ENCODE peak calls at places on chromosomes 13 and 19, in four cellular contexts. D is amygdala, C is COR-L47, E is smooth muscle cell of the brain vasculature. Z is an unnamed sample.

GRCh38 chr19:42301646-42302204 is at the start of gene PRR19:
- DNase-seq in C (no peak), E (no peak), D (no peak), Z (no peak)

GRCh38 chr19:49019242-49019932 is 2.5 kb upstream of the LHB start:
- DNase-seq in C (no peak), D (no peak), E (no peak), Z (peak; percentile 51)

GRCh38 chr19:13150919-13151604 is 851 bp downstream of the IER2 start:
- DNase-seq in D (no peak), E (no peak), C (no peak), Z (no peak)

GRCh38 chr13:97875911-97876310 is 77.6 kb upstream of the IPO5 start:
- DNase-seq in E (no peak), D (no peak), C (no peak), Z (peak; percentile 62)

GRCh38 chr13:98214707-98215106 is 37.6 kb upstream of the RNF113B start:
- DNase-seq in C (no peak), D (no peak), E (no peak), Z (peak; percentile 58)

GRCh38 chr19:2239771-2240770 is 3.4 kb downstream of the SF3A2 start:
- DNase-seq in C (peak; percentile 31), D (no peak), E (no peak), Z (no peak)

GRCh38 chr13:113151745-113152707 is 6.4 kb upstream of the PROZ start:
- DNase-seq in E (no peak), C (no peak), D (no peak), Z (no peak)

GRCh38 chr13:42777476-42777875 is 3.9 kb upstream of the FAM216B start:
- DNase-seq in E (no peak), C (no peak), D (no peak), Z (no peak)

GRCh38 chr19:41957838-41958366 is 1.2 kb downstream of the RABAC1 start:
- DNase-seq in C (peak; percentile 73), E (peak; percentile 57), D (no peak), Z (peak; percentile 75)

GRCh38 chr13:56718791-56719190 is 421.9 kb upstream of the PRR20A start:
- DNase-seq in D (no peak), C (no peak), E (no peak), Z (no peak)

GRCh38 chr19:48793271-48793670 is 17.6 kb downstream of the BCAT2 start:
- DNase-seq in E (no peak), D (no peak), C (no peak), Z (no peak)

GRCh38 chr13:98103942-98104880 is 38.7 kb upstream of the FARP1 start:
- DNase-seq in C (no peak), D (no peak), E (no peak), Z (no peak)

GRCh38 chr13:74067818-74068217 is 66.4 kb downstream of the KLF12 start:
- DNase-seq in D (no peak), E (no peak), C (no peak), Z (no peak)

GRCh38 chr13:25095862-25096453 is at the start of gene PABPC3:
- DNase-seq in D (no peak), E (no peak), C (no peak), Z (no peak)

GRCh38 chr13:95300625-95301134 is 571 bp downstream of the ABCC4 start:
- DNase-seq in C (peak; percentile 63), E (no peak), D (peak; percentile 32), Z (no peak)

GRCh38 chr19:8361921-8362793 is 1.8 kb upstream of the ANGPTL4 start:
- DNase-seq in C (peak; percentile 66), E (no peak), D (no peak), Z (peak; percentile 79)

GRCh38 chr19:17749912-17750317 is 1.4 kb upstream of the FCHO1 start:
- DNase-seq in C (no peak), D (no peak), E (no peak), Z (no peak)

GRCh38 chr13:36475468-36475867 is 43.2 kb downstream of the CCNA1 start:
- DNase-seq in E (no peak), C (peak; percentile 45), D (no peak), Z (no peak)

GRCh38 chr13:35851238-35851814 is 279.9 kb downstream of the DCLK1 start:
- DNase-seq in E (no peak), D (no peak), C (no peak), Z (no peak)

GRCh38 chr13:113923376-113924063 is 50.4 kb downstream of the C13orf46 start:
- DNase-seq in D (no peak), C (no peak), E (no peak), Z (no peak)